ENCODE peak calls at places on chromosomes 4 and X, in eight cellular contexts. One of them, this sample, is unnamed.

GRCh38 chr4:170030121-170030520 is 3.9 kb upstream of the MFAP3L start:
- DNase-seq in OCI-LY7: no peak
- DNase-seq in uterus: no peak
- DNase-seq in heart right ventricle: no peak
- DNase-seq in right cardiac atrium: no peak
- DNase-seq in GM23338: no peak
- DNase-seq in psoas muscle: no peak
- DNase-seq in body of pancreas: no peak
- DNase-seq in this sample: no peak

GRCh38 chrX:16060252-16060651 is 63.1 kb upstream of the GRPR start:
- DNase-seq in OCI-LY7: no peak
- DNase-seq in GM23338: no peak
- DNase-seq in heart right ventricle: no peak
- DNase-seq in right cardiac atrium: no peak
- DNase-seq in psoas muscle: no peak
- DNase-seq in uterus: no peak
- DNase-seq in body of pancreas: no peak
- DNase-seq in this sample: no peak

GRCh38 chrX:107878106-107878505 is 52.4 kb downstream of the MID2 start:
- DNase-seq in OCI-LY7: no peak
- DNase-seq in uterus: no peak
- DNase-seq in body of pancreas: no peak
- DNase-seq in GM23338: no peak
- DNase-seq in right cardiac atrium: no peak
- DNase-seq in psoas muscle: no peak
- DNase-seq in heart right ventricle: no peak
- DNase-seq in this sample: no peak

GRCh38 chr4:177119693-177120092 is 190.0 kb upstream of the NEIL3 start:
- DNase-seq in psoas muscle: no peak
- DNase-seq in body of pancreas: no peak
- DNase-seq in GM23338: no peak
- DNase-seq in right cardiac atrium: no peak
- DNase-seq in OCI-LY7: no peak
- DNase-seq in heart right ventricle: no peak
- DNase-seq in uterus: no peak
- DNase-seq in this sample: no peak

GRCh38 chr4:122576261-122577188 is 44.3 kb downstream of the IL21 start:
- DNase-seq in psoas muscle: no peak
- DNase-seq in uterus: no peak
- DNase-seq in heart right ventricle: no peak
- DNase-seq in OCI-LY7: peak; percentile 35
- DNase-seq in body of pancreas: no peak
- DNase-seq in right cardiac atrium: no peak
- DNase-seq in GM23338: peak; percentile 75
- DNase-seq in this sample: peak; percentile 11

GRCh38 chrX:23742174-23742692 is 843 bp downstream of the ACOT9 start:
- DNase-seq in OCI-LY7: peak; percentile 37
- DNase-seq in psoas muscle: peak; percentile 33
- DNase-seq in heart right ventricle: peak; percentile 34
- DNase-seq in GM23338: peak; percentile 50
- DNase-seq in right cardiac atrium: peak; percentile 51
- DNase-seq in body of pancreas: peak; percentile 41
- DNase-seq in uterus: peak; percentile 51
- DNase-seq in this sample: peak; percentile 60

GRCh38 chr4:41420576-41420975 is 117.4 kb upstream of the LIMCH1 start:
- DNase-seq in right cardiac atrium: no peak
- DNase-seq in OCI-LY7: no peak
- DNase-seq in psoas muscle: no peak
- DNase-seq in heart right ventricle: no peak
- DNase-seq in body of pancreas: no peak
- DNase-seq in uterus: no peak
- DNase-seq in GM23338: no peak
- DNase-seq in this sample: no peak

GRCh38 chr4:99324978-99325377 is 3.8 kb upstream of the ADH1B start:
- DNase-seq in psoas muscle: peak; percentile 61
- DNase-seq in uterus: peak; percentile 90
- DNase-seq in OCI-LY7: no peak
- DNase-seq in heart right ventricle: peak; percentile 63
- DNase-seq in right cardiac atrium: peak; percentile 86
- DNase-seq in body of pancreas: peak; percentile 69
- DNase-seq in GM23338: peak; percentile 2
- DNase-seq in this sample: no peak

GRCh38 chrX:41167888-41168287 is 82.6 kb downstream of the USP9X start:
- DNase-seq in GM23338: no peak
- DNase-seq in uterus: no peak
- DNase-seq in heart right ventricle: no peak
- DNase-seq in OCI-LY7: no peak
- DNase-seq in body of pancreas: no peak
- DNase-seq in right cardiac atrium: no peak
- DNase-seq in psoas muscle: no peak
- DNase-seq in this sample: no peak

GRCh38 chr4:73856518-73856917 is 3.4 kb downstream of the PF4V1 start:
- DNase-seq in right cardiac atrium: no peak
- DNase-seq in OCI-LY7: no peak
- DNase-seq in GM23338: no peak
- DNase-seq in body of pancreas: no peak
- DNase-seq in psoas muscle: no peak
- DNase-seq in uterus: no peak
- DNase-seq in heart right ventricle: no peak
- DNase-seq in this sample: no peak

GRCh38 chrX:16826207-16826606 is 39.9 kb downstream of the TXLNG start:
- DNase-seq in heart right ventricle: no peak
- DNase-seq in GM23338: no peak
- DNase-seq in uterus: no peak
- DNase-seq in OCI-LY7: peak; percentile 45
- DNase-seq in psoas muscle: no peak
- DNase-seq in right cardiac atrium: no peak
- DNase-seq in body of pancreas: no peak
- DNase-seq in this sample: no peak

GRCh38 chr4:26289421-26289820 is 31.4 kb upstream of the RBPJ start:
- DNase-seq in body of pancreas: no peak
- DNase-seq in OCI-LY7: no peak
- DNase-seq in heart right ventricle: no peak
- DNase-seq in uterus: no peak
- DNase-seq in GM23338: no peak
- DNase-seq in right cardiac atrium: no peak
- DNase-seq in psoas muscle: no peak
- DNase-seq in this sample: no peak

GRCh38 chrX:1181131-1181530 is 31.3 kb downstream of the CRLF2 start:
- DNase-seq in psoas muscle: no peak
- DNase-seq in uterus: no peak
- DNase-seq in right cardiac atrium: no peak
- DNase-seq in heart right ventricle: no peak
- DNase-seq in body of pancreas: no peak
- DNase-seq in GM23338: no peak
- DNase-seq in OCI-LY7: no peak
- DNase-seq in this sample: no peak

GRCh38 chr4:179804440-179804839 is 2362.2 kb upstream of the AGA start:
- DNase-seq in psoas muscle: no peak
- DNase-seq in body of pancreas: no peak
- DNase-seq in GM23338: no peak
- DNase-seq in heart right ventricle: no peak
- DNase-seq in OCI-LY7: no peak
- DNase-seq in uterus: no peak
- DNase-seq in right cardiac atrium: peak; percentile 37
- DNase-seq in this sample: no peak

GRCh38 chrX:150324919-150325318 is 38.2 kb upstream of the MAMLD1 start:
- DNase-seq in psoas muscle: no peak
- DNase-seq in body of pancreas: no peak
- DNase-seq in GM23338: no peak
- DNase-seq in OCI-LY7: no peak
- DNase-seq in heart right ventricle: no peak
- DNase-seq in uterus: no peak
- DNase-seq in right cardiac atrium: no peak
- DNase-seq in this sample: no peak

GRCh38 chr4:67702166-67702565 is 1.2 kb upstream of the UBA6 start:
- DNase-seq in right cardiac atrium: no peak
- DNase-seq in GM23338: no peak
- DNase-seq in OCI-LY7: no peak
- DNase-seq in heart right ventricle: no peak
- DNase-seq in body of pancreas: no peak
- DNase-seq in psoas muscle: no peak
- DNase-seq in uterus: no peak
- DNase-seq in this sample: no peak

DNA sequence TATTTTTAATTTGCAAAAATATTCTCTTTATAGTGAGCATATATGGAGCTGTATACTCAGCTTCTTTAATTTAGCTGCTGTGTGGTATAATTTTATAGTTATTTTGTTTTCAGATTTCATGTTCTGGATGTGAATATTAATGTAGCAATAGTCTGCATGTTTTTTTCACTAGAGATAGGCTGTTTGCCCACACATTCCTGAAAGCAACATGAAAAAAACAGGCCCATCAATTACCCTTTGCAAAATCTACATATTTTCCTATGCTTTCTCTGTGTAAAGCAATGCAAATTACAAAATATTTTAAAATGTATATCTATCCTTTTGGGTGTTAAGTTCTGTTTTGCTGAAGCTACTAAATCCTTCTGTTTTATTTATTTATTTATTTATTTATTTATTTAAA is 277.3 kb downstream of the ANKRD50 start:
- DNase-seq in GM23338: no peak
- DNase-seq in uterus: no peak
- DNase-seq in body of pancreas: no peak
- DNase-seq in heart right ventricle: no peak
- DNase-seq in psoas muscle: no peak
- DNase-seq in right cardiac atrium: no peak
- DNase-seq in OCI-LY7: no peak
- DNase-seq in this sample: no peak
- H3K4me1 ChIP-seq in GM23338: no peaks in the 10 kb centered on the region
- H3K4me1 ChIP-seq in uterus: no peaks in the 10 kb centered on the region
- H3K4me1 ChIP-seq in body of pancreas: peaks cover 10% of the 10 kb centered on the region
- H3K4me1 ChIP-seq in heart right ventricle: no peaks in the 10 kb centered on the region
- H3K4me1 ChIP-seq in psoas muscle: no peaks in the 10 kb centered on the region
- H3K4me1 ChIP-seq in right cardiac atrium: no peaks in the 10 kb centered on the region
- H3K4me1 ChIP-seq in OCI-LY7: no peaks in the 10 kb centered on the region
- H3K4me1 ChIP-seq in this sample: no peaks in the 10 kb centered on the region

DNA sequence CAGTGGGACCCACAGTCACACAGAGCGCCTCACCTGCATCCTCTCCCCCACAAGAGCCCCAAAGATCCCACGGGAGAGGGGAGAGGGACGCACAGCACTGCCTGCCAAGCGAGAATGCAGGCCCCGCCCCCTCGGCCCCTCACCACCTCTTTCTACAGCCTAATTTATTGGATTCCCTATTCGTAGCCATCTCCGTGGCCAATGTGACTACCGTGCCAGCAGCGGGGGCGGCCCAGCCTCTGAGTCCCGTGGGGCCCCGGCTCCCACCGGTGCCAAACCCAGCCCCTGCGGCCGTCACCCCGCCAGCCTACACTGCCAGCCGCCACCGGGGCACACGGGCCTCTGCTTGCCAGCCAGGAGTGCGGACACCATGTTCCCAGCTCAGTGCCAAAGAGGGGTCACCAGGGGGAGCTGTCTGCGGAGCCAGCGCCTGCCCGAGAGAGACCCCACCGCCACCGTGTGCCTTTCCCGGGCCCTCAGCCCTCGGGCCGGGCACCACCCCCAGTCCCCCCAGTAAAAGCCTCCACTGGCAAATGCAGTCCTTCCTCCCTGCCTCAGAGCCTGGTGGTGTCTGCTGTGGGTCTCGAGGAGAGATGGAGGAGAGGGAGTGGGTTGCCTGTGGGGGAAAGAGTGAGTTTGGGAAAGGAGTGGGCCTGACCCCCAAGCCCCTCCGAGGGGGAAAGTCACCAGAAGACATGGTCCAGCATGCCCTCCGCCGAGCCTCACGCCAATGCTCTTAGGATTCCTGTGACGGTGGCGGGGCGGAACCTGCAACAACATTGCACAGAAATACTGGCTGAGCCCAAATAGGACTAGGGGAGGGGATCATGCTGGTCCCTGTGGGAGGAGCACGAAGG is 19.6 kb upstream of the PLXNB3 start:
- DNase-seq in right cardiac atrium: peak; percentile 73
- DNase-seq in GM23338: peak; percentile 48
- DNase-seq in uterus: no peak
- DNase-seq in body of pancreas: no peak
- DNase-seq in psoas muscle: peak; percentile 23
- DNase-seq in OCI-LY7: no peak
- DNase-seq in heart right ventricle: no peak
- DNase-seq in this sample: peak; percentile 61
- H3K4me3 ChIP-seq in right cardiac atrium: no peak overlapping the region
- H3K4me3 ChIP-seq in GM23338: peak overlapping the region; percentile 54
- H3K4me3 ChIP-seq in uterus: peak overlapping the region; percentile 2
- H3K4me3 ChIP-seq in body of pancreas: no peak overlapping the region
- H3K4me3 ChIP-seq in psoas muscle: no peak overlapping the region
- H3K4me3 ChIP-seq in OCI-LY7: no peak overlapping the region
- H3K4me3 ChIP-seq in heart right ventricle: no peak overlapping the region
- H3K4me3 ChIP-seq in this sample: peak overlapping the region; percentile 52

DNA sequence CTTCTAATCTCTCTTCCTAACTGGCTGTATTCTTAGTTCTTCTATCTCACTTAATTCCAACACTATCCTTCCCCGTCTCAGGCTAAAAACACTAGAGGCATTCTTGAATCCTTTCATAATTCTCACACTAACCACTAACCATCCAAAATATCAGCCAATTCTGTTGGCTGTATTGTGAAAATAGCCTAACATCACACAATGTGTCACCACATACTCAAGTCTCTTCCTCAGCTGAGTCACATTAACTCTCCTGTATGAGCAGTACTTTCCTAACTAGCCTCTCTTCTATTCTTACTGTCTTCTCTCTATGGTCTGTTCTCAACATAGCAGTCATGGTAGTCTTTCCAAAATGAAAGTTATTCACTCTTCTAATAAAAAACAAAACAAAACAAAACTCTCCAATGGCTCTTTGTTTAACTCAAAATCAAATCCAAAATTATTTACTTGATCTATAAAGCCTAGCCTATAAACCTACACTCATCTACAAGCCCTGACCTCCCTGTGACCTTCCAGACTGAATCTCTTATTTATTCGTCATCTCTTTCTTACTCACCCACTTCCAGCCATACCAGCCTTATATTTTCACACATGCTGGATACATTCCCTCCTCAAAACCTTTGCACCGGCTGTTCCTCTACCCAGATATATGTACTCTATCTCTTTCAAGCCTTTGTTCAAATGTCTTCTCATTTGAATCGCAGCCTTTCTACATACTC is 445.9 kb downstream of the TLL1 start:
- DNase-seq in right cardiac atrium: no peak
- DNase-seq in GM23338: no peak
- DNase-seq in heart right ventricle: no peak
- DNase-seq in psoas muscle: no peak
- DNase-seq in OCI-LY7: no peak
- DNase-seq in uterus: no peak
- DNase-seq in body of pancreas: no peak
- DNase-seq in this sample: no peak
- H3K4me1 ChIP-seq in right cardiac atrium: no peaks in the 10 kb centered on the region
- H3K4me1 ChIP-seq in GM23338: no peaks in the 10 kb centered on the region
- H3K4me1 ChIP-seq in heart right ventricle: no peaks in the 10 kb centered on the region
- H3K4me1 ChIP-seq in psoas muscle: no peaks in the 10 kb centered on the region
- H3K4me1 ChIP-seq in OCI-LY7: no peaks in the 10 kb centered on the region
- H3K4me1 ChIP-seq in uterus: no peaks in the 10 kb centered on the region
- H3K4me1 ChIP-seq in body of pancreas: no peaks in the 10 kb centered on the region
- H3K4me1 ChIP-seq in this sample: no peaks in the 10 kb centered on the region

GRCh38 chrX:153495903-153496629 is 1.3 kb downstream of the BGN start:
- DNase-seq in right cardiac atrium: peak; percentile 44
- DNase-seq in GM23338: no peak
- DNase-seq in psoas muscle: no peak
- DNase-seq in body of pancreas: no peak
- DNase-seq in uterus: no peak
- DNase-seq in heart right ventricle: no peak
- DNase-seq in OCI-LY7: no peak
- DNase-seq in this sample: no peak
- H3K4me3 ChIP-seq in right cardiac atrium: peak overlapping the region; percentile 25
- H3K4me3 ChIP-seq in GM23338: no peak overlapping the region
- H3K4me3 ChIP-seq in psoas muscle: peak overlapping the region; percentile 48
- H3K4me3 ChIP-seq in body of pancreas: no peak overlapping the region
- H3K4me3 ChIP-seq in uterus: no peak overlapping the region
- H3K4me3 ChIP-seq in heart right ventricle: peak overlapping the region; percentile 10
- H3K4me3 ChIP-seq in OCI-LY7: no peak overlapping the region
- H3K4me3 ChIP-seq in this sample: peak overlapping the region; percentile 55